ENCODE peak calls at places on chromosomes 3 and 15, in six cellular contexts. One of them, this sample, is unnamed.

GRCh38 chr3:12896206-12896697 is 54.9 kb upstream of the RPL32 start:
- DNase-seq in ACHN: no peak
- DNase-seq in A172: no peak
- DNase-seq in NCI-H1105 treated with DMSO at 0.1 percent for 48 hours: no peak
- DNase-seq in NCI-H1930: no peak
- DNase-seq in NCI-H774: no peak
- DNase-seq in this sample: no peak

GRCh38 chr3:96843505-96844203 is 29.3 kb downstream of the EPHA6 start:
- DNase-seq in ACHN: no peak
- DNase-seq in A172: no peak
- DNase-seq in NCI-H1105 treated with DMSO at 0.1 percent for 48 hours: peak
- DNase-seq in NCI-H1930: no peak
- DNase-seq in NCI-H774: no peak
- DNase-seq in this sample: no peak

GRCh38 chr15:45604321-45604720 is 17.1 kb downstream of the BLOC1S6 start:
- DNase-seq in ACHN: no peak
- DNase-seq in A172: no peak
- DNase-seq in NCI-H1105 treated with DMSO at 0.1 percent for 48 hours: no peak
- DNase-seq in NCI-H1930: no peak
- DNase-seq in NCI-H774: no peak
- DNase-seq in this sample: no peak

GRCh38 chr15:92409521-92409920 is 15.8 kb downstream of the ST8SIA2 start:
- DNase-seq in ACHN: no peak
- DNase-seq in A172: no peak
- DNase-seq in NCI-H1105 treated with DMSO at 0.1 percent for 48 hours: no peak
- DNase-seq in NCI-H1930: no peak
- DNase-seq in NCI-H774: no peak
- DNase-seq in this sample: no peak

GRCh38 chr3:16461463-16462245 is 51.8 kb downstream of the RFTN1 start:
- DNase-seq in ACHN: no peak
- DNase-seq in A172: no peak
- DNase-seq in NCI-H1105 treated with DMSO at 0.1 percent for 48 hours: peak
- DNase-seq in NCI-H1930: peak
- DNase-seq in NCI-H774: peak
- DNase-seq in this sample: no peak

GRCh38 chr3:143586565-143586964 is 261.7 kb downstream of the SLC9A9 start:
- DNase-seq in ACHN: no peak
- DNase-seq in A172: no peak
- DNase-seq in NCI-H1105 treated with DMSO at 0.1 percent for 48 hours: no peak
- DNase-seq in NCI-H1930: no peak
- DNase-seq in NCI-H774: no peak
- DNase-seq in this sample: peak

GRCh38 chr3:102936511-102936910 is 501.7 kb downstream of the ZPLD1 start:
- DNase-seq in ACHN: no peak
- DNase-seq in A172: no peak
- DNase-seq in NCI-H1105 treated with DMSO at 0.1 percent for 48 hours: no peak
- DNase-seq in NCI-H1930: no peak
- DNase-seq in NCI-H774: no peak
- DNase-seq in this sample: peak

GRCh38 chr3:45205126-45205525 is 21.0 kb downstream of the TMEM158 start:
- DNase-seq in ACHN: no peak
- DNase-seq in A172: no peak
- DNase-seq in NCI-H1105 treated with DMSO at 0.1 percent for 48 hours: no peak
- DNase-seq in NCI-H1930: no peak
- DNase-seq in NCI-H774: no peak
- DNase-seq in this sample: no peak

This sample was measured in astrocyte.